ENCODE peak calls at places on chromosomes 3 and 15, in five cellular contexts. B is psoas muscle; Q is sigmoid colon; T is naive thymus-derived CD4-positive, alpha-beta T cell; D is CD8-positive, alpha-beta memory T cell. N is an unnamed sample. For H3K9me3, the result is how much of the 10 kb centered on the place peaks cover.

GRCh38 chr3:77620009-77620408 is 580.1 kb downstream of the ROBO2 start:
- DNase-seq in B (no peak), Q (no peak), T (no peak), D (no peak), N (no peak)

GRCh38 chr3:129890891-129891290 is 2.6 kb downstream of the TMCC1 start:
- DNase-seq in B (no peak), Q (no peak), T (no peak), D (no peak), N (no peak)

GRCh38 chr3:31103623-31104180 is 209.2 kb upstream of the GADL1 start:
- DNase-seq in B (no peak), Q (no peak), T (no peak), D (no peak), N (no peak)

GRCh38 chr15:74399511-74400312 is 32.3 kb upstream of the CYP11A1 start:
- DNase-seq in B (no peak), Q (no peak), T (no peak), D (peak), N (no peak)

GRCh38 chr3:182919866-182920357 is 60.4 kb downstream of the DCUN1D1 start:
- DNase-seq in B (no peak), Q (no peak), T (no peak), D (no peak), N (no peak)

GRCh38 chr3:171192176-171192854 is 165.8 kb upstream of the SLC2A2 start:
- DNase-seq in B (no peak), Q (no peak), T (no peak), D (no peak), N (no peak)

GRCh38 chr3:124826703-124827102 is 60.5 kb downstream of the ITGB5 start:
- DNase-seq in B (no peak), Q (peak), T (no peak), D (no peak), N (no peak)

GRCh38 chr15:90212221-90213079 is 11.3 kb downstream of the SEMA4B start:
- DNase-seq in B (no peak), Q (no peak), T (no peak), D (no peak), N (no peak)

GRCh38 chr3:139836656-139837464 is 98.1 kb upstream of the CLSTN2 start:
- DNase-seq in B (no peak), Q (no peak), T (no peak), D (no peak), N (no peak)

GRCh38 chr3:182400838-182401237 is 392.5 kb upstream of the ATP11B start:
- DNase-seq in B (no peak), Q (no peak), T (no peak), D (no peak), N (no peak)

GRCh38 chr3:143731776-143732175 is 116.5 kb downstream of the SLC9A9 start:
- DNase-seq in B (no peak), Q (no peak), T (no peak), D (no peak), N (no peak)

GRCh38 chr3:187763850-187764648 is 18.8 kb upstream of the BCL6 start:
- DNase-seq in B (no peak), Q (no peak), T (no peak), D (no peak), N (no peak)

GRCh38 chr3:170414202-170414663 is 4.4 kb upstream of the CLDN11 start:
- DNase-seq in B (no peak), Q (no peak), T (no peak), D (no peak), N (no peak)

GRCh38 chr3:8486945-8487344 is 14.7 kb upstream of the LMCD1 start:
- DNase-seq in B (no peak), Q (no peak), T (no peak), D (no peak), N (no peak)

GRCh38 chr3:65436580-65436979 is 602.1 kb downstream of the MAGI1 start:
- DNase-seq in B (no peak), Q (no peak), T (no peak), D (no peak), N (no peak)

GRCh38 chr15:27601239-27601942 is 497.7 kb downstream of the OCA2 start:
- DNase-seq in B (no peak), Q (no peak), T (no peak), D (no peak), N (no peak)

GRCh38 chr3:1468145-1468544 is 375.3 kb downstream of the CNTN6 start:
- DNase-seq in B (no peak), Q (no peak), T (no peak), D (no peak), N (no peak)

GRCh38 chr3:23840521-23840920 is 34.8 kb downstream of the UBE2E1 start:
- DNase-seq in B (no peak), Q (no peak), T (no peak), D (no peak), N (no peak)

GRCh38 chr15:34837246-34838016 is 42.1 kb upstream of the ACTC1 start:
- DNase-seq in B (no peak), Q (no peak), T (no peak), D (no peak), N (no peak)

GRCh38 chr15:55343168-55343567 is 24.1 kb downstream of the PIGB start:
- DNase-seq in B (no peak), Q (no peak), T (no peak), D (no peak), N (no peak)

GRCh38 chr3:114370537-114371174 is 76.8 kb downstream of the TIGIT start:
- DNase-seq in B (no peak), Q (no peak), T (no peak), D (no peak), N (no peak)

GRCh38 chr3:179450321-179450720 is 949 bp downstream of the GNB4 start:
- DNase-seq in B (no peak), Q (no peak), T (no peak), D (no peak), N (no peak)

GRCh38 chr3:36941658-36942057 is 3.2 kb downstream of the TRANK1 start:
- DNase-seq in B (no peak), Q (no peak), T (no peak), D (no peak), N (no peak)

GRCh38 chr3:15291589-15292541 is 40.5 kb downstream of the SH3BP5 start:
- DNase-seq in B (no peak), Q (peak), T (no peak), D (peak), N (peak)

GRCh38 chr3:133384331-133385027 is 15.4 kb upstream of the BFSP2 start:
- DNase-seq in B (peak), Q (no peak), T (no peak), D (no peak), N (no peak)

GRCh38 chr3:191296041-191296541 is 33.1 kb upstream of the CCDC50 start:
- DNase-seq in B (no peak), Q (no peak), T (no peak), D (no peak), N (no peak)

GRCh38 chr3:51968175-51968681 is 974 bp upstream of the PCBP4 start:
- DNase-seq in B (peak), Q (no peak), T (no peak), D (no peak), N (no peak)

GRCh38 chr3:143585720-143586456 is 262.4 kb downstream of the SLC9A9 start:
- DNase-seq in B (no peak), Q (no peak), T (no peak), D (no peak), N (no peak)

GRCh38 chr15:79942656-79943481 is 28.1 kb downstream of the BCL2A1 start:
- DNase-seq in B (no peak), Q (no peak), T (no peak), D (no peak), N (no peak)

GRCh38 chr15:92118162-92118935 is 264.8 kb downstream of the SLCO3A1 start:
- DNase-seq in B (no peak), Q (peak), T (no peak), D (no peak), N (no peak)

GRCh38 chr3:179973931-179974361 is 62.8 kb downstream of the PEX5L start:
- DNase-seq in B (no peak), Q (no peak), T (no peak), D (no peak), N (no peak)

GRCh38 chr3:77411990-77412389 is 372.1 kb downstream of the ROBO2 start:
- DNase-seq in B (no peak), Q (no peak), T (no peak), D (no peak), N (no peak)

GRCh38 chr3:174951023-174951422 is 91.9 kb downstream of the NAALADL2 start:
- DNase-seq in B (no peak), Q (no peak), T (no peak), D (no peak), N (no peak)

GRCh38 chr3:108887777-108888176 is 65.2 kb downstream of the TRAT1 start:
- DNase-seq in B (no peak), Q (no peak), T (no peak), D (no peak), N (no peak)

GRCh38 chr15:38253448-38253847 is 812 bp downstream of the SPRED1 start:
- DNase-seq in B (no peak), Q (no peak), T (no peak), D (no peak), N (no peak)

GRCh38 chr3:71881732-71882131 is 96.8 kb upstream of the PROK2 start:
- DNase-seq in B (no peak), Q (no peak), T (no peak), D (no peak), N (no peak)
- H3K9me3 ChIP-seq in B (under half), Q (under half), T (under half), D (under half), N (under half)

DNA sequence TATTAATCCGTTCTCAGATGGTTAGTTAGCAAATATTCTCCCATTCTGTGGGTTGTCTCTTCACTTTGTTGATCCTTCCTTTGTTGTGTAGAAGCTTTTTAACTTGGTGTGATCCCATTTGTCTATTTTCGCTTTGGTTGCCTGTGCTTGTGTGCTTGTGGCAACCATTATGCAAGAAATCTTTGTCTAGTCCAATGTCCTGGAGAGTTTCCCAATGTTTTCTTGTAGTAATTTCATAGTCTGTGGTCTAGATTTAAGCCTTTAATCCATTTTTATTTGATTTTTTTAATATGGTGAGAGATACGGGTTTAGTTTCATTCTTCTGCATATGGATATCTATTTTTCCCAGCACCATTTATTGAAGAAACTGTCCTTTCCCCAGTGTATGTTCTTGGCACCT is 59.8 kb downstream of the RASA2 start:
- DNase-seq in B (no peak), Q (no peak), T (no peak), D (no peak), N (no peak)
- H3K9me3 ChIP-seq in B (under half), Q (under half), T (under half), D (under half), N (under half)

GRCh38 chr3:44576661-44577060 is 8.1 kb upstream of the ZNF660 start:
- DNase-seq in B (no peak), Q (no peak), T (no peak), D (no peak), N (no peak)
- H3K9me3 ChIP-seq in B (under half), Q (under half), T (under half), D (under half), N (under half)

DNA sequence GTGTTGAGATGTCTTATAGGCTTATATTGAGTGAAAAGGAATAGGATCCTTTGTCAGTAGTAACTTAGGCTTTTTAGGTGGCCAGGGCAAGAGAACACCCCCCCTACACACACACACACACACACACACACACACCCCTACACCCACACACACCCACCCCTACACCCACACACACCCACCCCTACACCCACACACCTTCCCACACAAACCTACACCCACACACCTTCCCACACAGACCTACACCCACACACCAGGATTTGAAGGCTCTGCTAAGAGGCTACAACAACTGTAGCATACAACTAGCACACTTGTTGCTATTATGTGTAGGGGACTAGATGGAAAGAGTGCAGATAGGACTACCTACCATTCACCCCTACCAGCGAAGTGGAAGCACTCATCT is 172.6 kb downstream of the PGPEP1L start:
- DNase-seq in B (no peak), Q (no peak), T (no peak), D (no peak), N (no peak)
- H3K9me3 ChIP-seq in B (under half), Q (under half), T (under half), D (under half), N (under half)

GRCh38 chr3:177771780-177772179 is 574.5 kb upstream of the TBL1XR1 start:
- DNase-seq in B (no peak), Q (no peak), T (no peak), D (no peak), N (no peak)
- H3K9me3 ChIP-seq in B (under half), Q (under half), T (under half), D (under half), N (under half)

DNA sequence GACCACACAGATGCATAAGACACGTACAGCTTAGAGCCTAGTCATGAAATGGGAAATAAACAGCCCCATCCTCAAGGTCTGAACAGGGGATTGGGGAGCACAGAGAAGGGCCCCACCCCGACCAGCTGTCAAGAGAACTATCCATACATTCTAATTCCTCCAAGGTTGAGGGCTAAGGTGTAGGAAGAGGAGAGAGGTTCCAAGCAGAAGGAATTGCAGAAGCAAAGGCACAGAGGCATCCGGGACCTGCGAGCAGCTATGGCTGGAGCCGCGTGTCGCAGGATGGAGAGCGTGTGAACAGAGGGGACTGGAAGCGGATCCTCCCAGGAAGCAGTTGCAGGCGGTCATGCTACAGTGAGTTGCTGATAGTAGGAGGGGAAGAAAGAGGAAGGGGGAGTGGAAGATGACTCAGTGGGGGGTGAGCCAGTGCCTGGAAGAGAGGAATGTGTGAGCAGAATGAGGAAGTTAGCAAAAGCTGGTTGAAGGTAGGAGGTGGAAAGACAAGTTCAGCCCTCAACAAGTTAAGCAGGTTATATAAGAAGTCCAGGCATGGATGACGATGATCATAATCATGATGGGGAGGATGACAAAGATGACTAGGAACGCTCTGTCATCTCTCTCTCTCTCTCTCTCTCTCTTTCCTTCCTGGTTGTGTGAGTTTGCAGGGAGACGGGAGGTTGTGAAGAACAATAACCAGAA is 89.7 kb downstream of the LIPC start:
- DNase-seq in B (peak), Q (no peak), T (no peak), D (no peak), N (no peak)
- H3K9me3 ChIP-seq in B (under half), Q (under half), T (under half), D (under half), N (under half)

GRCh38 chr3:126209741-126210140 is 29.4 kb upstream of the ALDH1L1 start:
- DNase-seq in B (no peak), Q (no peak), T (no peak), D (no peak), N (no peak)

GRCh38 chr3:126212629-126213375 is 32.4 kb upstream of the ALDH1L1 start:
- DNase-seq in B (peak), Q (peak), T (no peak), D (no peak), N (no peak)

GRCh38 chr3:126211569-126211968 is 31.2 kb upstream of the ALDH1L1 start:
- DNase-seq in B (no peak), Q (peak), T (no peak), D (no peak), N (no peak)

GRCh38 chr3:126213376-126214044 is 33.1 kb upstream of the ALDH1L1 start:
- DNase-seq in B (no peak), Q (peak), T (no peak), D (no peak), N (no peak)

GRCh38 chr3:126212250-126212628 is 31.9 kb upstream of the ALDH1L1 start:
- DNase-seq in B (no peak), Q (no peak), T (no peak), D (no peak), N (no peak)
- H3K9me3 ChIP-seq in B (under half), Q (under half), T (under half), D (under half), N (under half)

GRCh38 chr15:25176991-25177954 is 222.5 kb downstream of the SNRPN start:
- DNase-seq in B (peak), Q (peak), T (peak), D (no peak), N (no peak)
- H3K9me3 ChIP-seq in B (under half), Q (under half), T (under half), D (under half), N (under half)

GRCh38 chr3:13498354-13499060 is 18.4 kb downstream of the HDAC11 start:
- DNase-seq in B (no peak), Q (no peak), T (no peak), D (peak), N (no peak)
- H3K9me3 ChIP-seq in B (under half), Q (under half), T (under half), D (under half), N (under half)

DNA sequence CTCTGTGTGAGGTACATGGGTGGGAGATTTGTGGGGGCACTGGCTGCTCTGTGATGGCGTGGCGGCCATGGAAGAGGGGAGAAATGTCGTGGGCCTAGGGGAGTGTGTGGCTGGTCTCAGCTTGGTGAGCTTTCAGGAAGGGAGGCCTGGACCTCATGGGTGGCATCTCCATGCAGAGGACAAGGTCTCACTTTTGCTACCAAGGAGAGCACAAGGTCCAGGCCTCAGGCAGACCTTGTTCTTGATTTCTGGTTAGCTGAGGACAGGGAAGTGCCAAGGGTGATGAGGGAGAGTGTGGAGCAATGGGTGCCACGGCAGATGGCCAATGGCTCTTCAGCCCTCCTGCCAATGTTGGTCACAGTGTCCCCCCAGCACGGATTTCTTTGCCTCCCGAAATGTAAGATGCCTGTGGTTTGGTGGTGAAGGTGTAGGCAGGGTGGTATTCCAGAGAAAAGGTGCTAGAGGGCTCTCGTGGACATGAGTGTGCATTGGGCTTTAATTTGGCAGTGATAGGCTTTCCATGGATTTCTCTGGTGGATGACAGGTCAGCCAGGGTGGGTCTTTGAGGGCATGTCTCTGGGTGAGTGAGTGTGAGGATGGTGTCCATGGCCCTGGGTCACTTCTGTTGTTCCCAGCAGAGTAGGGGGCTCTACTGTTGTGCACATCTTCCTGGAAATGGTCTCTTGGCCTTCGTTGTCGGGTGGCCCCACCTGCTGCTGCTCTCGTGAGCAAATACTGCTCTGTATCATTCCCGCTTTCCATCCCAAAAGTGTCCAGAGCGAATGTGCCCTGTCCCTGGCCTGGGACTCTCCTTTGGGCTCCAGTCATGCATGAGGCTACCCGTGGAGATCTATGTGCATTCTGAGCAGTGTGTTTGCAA is 108.0 kb downstream of the SNRPN start:
- DNase-seq in B (no peak), Q (peak), T (no peak), D (peak), N (no peak)
- H3K9me3 ChIP-seq in B (half or more), Q (half or more), T (under half), D (half or more), N (half or more)

N was measured in T-helper 17 cell.